ENCODE peak calls at places on chromosomes 1 and 21, in eight cellular contexts. One of them, this sample, is unnamed. For H3K27me3, the result is how much of the 10 kb centered on the place peaks cover.

GRCh38 chr1:75134656-75134938 is 409 bp downstream of the LHX8 start:
- DNase-seq in fibroblast of lung: no peak
- DNase-seq in CD8-positive, alpha-beta T cell: no peak
- DNase-seq in right lobe of liver: no peak
- DNase-seq in colonic mucosa: no peak
- DNase-seq in ovary: no peak
- DNase-seq in HL-60: no peak
- DNase-seq in neural progenitor cell: no peak
- DNase-seq in this sample: no peak

GRCh38 chr1:205436776-205437485 is 15.1 kb upstream of the LEMD1 start:
- DNase-seq in fibroblast of lung: no peak
- DNase-seq in CD8-positive, alpha-beta T cell: no peak
- DNase-seq in right lobe of liver: no peak
- DNase-seq in colonic mucosa: no peak
- DNase-seq in ovary: no peak
- DNase-seq in HL-60: no peak
- DNase-seq in neural progenitor cell: no peak
- DNase-seq in this sample: no peak

GRCh38 chr1:93979718-93980319 is 70.6 kb upstream of the GCLM start:
- DNase-seq in fibroblast of lung: peak
- DNase-seq in CD8-positive, alpha-beta T cell: no peak
- DNase-seq in right lobe of liver: no peak
- DNase-seq in colonic mucosa: peak
- DNase-seq in ovary: peak
- DNase-seq in HL-60: no peak
- DNase-seq in neural progenitor cell: no peak
- DNase-seq in this sample: peak

GRCh38 chr1:164638506-164639202 is 79.7 kb downstream of the PBX1 start:
- DNase-seq in fibroblast of lung: no peak
- DNase-seq in CD8-positive, alpha-beta T cell: no peak
- DNase-seq in right lobe of liver: no peak
- DNase-seq in colonic mucosa: no peak
- DNase-seq in ovary: no peak
- DNase-seq in HL-60: no peak
- DNase-seq in neural progenitor cell: no peak
- DNase-seq in this sample: no peak

GRCh38 chr1:160558679-160559078 is 20.6 kb downstream of the CD84 start:
- DNase-seq in fibroblast of lung: no peak
- DNase-seq in CD8-positive, alpha-beta T cell: no peak
- DNase-seq in right lobe of liver: no peak
- DNase-seq in colonic mucosa: no peak
- DNase-seq in ovary: no peak
- DNase-seq in HL-60: no peak
- DNase-seq in neural progenitor cell: no peak
- DNase-seq in this sample: no peak

GRCh38 chr1:28313710-28314510 is 14.9 kb upstream of the MED18 start:
- DNase-seq in fibroblast of lung: peak
- DNase-seq in CD8-positive, alpha-beta T cell: no peak
- DNase-seq in right lobe of liver: peak
- DNase-seq in colonic mucosa: peak
- DNase-seq in ovary: no peak
- DNase-seq in HL-60: no peak
- DNase-seq in neural progenitor cell: no peak
- DNase-seq in this sample: no peak

GRCh38 chr1:103561612-103562395 is 9.6 kb upstream of the AMY2B start:
- DNase-seq in fibroblast of lung: no peak
- DNase-seq in CD8-positive, alpha-beta T cell: no peak
- DNase-seq in right lobe of liver: no peak
- DNase-seq in colonic mucosa: no peak
- DNase-seq in ovary: no peak
- DNase-seq in HL-60: peak
- DNase-seq in neural progenitor cell: no peak
- DNase-seq in this sample: no peak

GRCh38 chr1:91026320-91026719 is 4.5 kb upstream of the ZNF644 start:
- DNase-seq in fibroblast of lung: no peak
- DNase-seq in CD8-positive, alpha-beta T cell: no peak
- DNase-seq in right lobe of liver: no peak
- DNase-seq in colonic mucosa: no peak
- DNase-seq in ovary: no peak
- DNase-seq in HL-60: no peak
- DNase-seq in neural progenitor cell: no peak
- DNase-seq in this sample: no peak

GRCh38 chr1:27356628-27357280 is 10.0 kb downstream of the MAP3K6 start:
- DNase-seq in fibroblast of lung: no peak
- DNase-seq in CD8-positive, alpha-beta T cell: peak
- DNase-seq in right lobe of liver: no peak
- DNase-seq in colonic mucosa: peak
- DNase-seq in ovary: no peak
- DNase-seq in HL-60: no peak
- DNase-seq in neural progenitor cell: peak
- DNase-seq in this sample: no peak

GRCh38 chr1:1687846-1688245 is 4.7 kb downstream of the SLC35E2B start:
- DNase-seq in fibroblast of lung: no peak
- DNase-seq in CD8-positive, alpha-beta T cell: no peak
- DNase-seq in right lobe of liver: no peak
- DNase-seq in colonic mucosa: no peak
- DNase-seq in ovary: no peak
- DNase-seq in HL-60: no peak
- DNase-seq in neural progenitor cell: no peak
- DNase-seq in this sample: no peak

GRCh38 chr1:212259693-212260480 is 25.3 kb upstream of the PPP2R5A start:
- DNase-seq in fibroblast of lung: no peak
- DNase-seq in CD8-positive, alpha-beta T cell: no peak
- DNase-seq in right lobe of liver: no peak
- DNase-seq in colonic mucosa: no peak
- DNase-seq in ovary: no peak
- DNase-seq in HL-60: no peak
- DNase-seq in neural progenitor cell: no peak
- DNase-seq in this sample: no peak

GRCh38 chr1:155079487-155080249 is 1.0 kb downstream of the EFNA3 start:
- DNase-seq in fibroblast of lung: no peak
- DNase-seq in CD8-positive, alpha-beta T cell: no peak
- DNase-seq in right lobe of liver: no peak
- DNase-seq in colonic mucosa: peak
- DNase-seq in ovary: no peak
- DNase-seq in HL-60: no peak
- DNase-seq in neural progenitor cell: peak
- DNase-seq in this sample: no peak

GRCh38 chr1:33149453-33150190 is 32.2 kb downstream of the TRIM62 start:
- DNase-seq in fibroblast of lung: no peak
- DNase-seq in CD8-positive, alpha-beta T cell: no peak
- DNase-seq in right lobe of liver: no peak
- DNase-seq in colonic mucosa: peak
- DNase-seq in ovary: no peak
- DNase-seq in HL-60: no peak
- DNase-seq in neural progenitor cell: no peak
- DNase-seq in this sample: no peak

GRCh38 chr1:192580351-192580962 is 4.9 kb downstream of the RGS1 start:
- DNase-seq in fibroblast of lung: peak
- DNase-seq in CD8-positive, alpha-beta T cell: no peak
- DNase-seq in right lobe of liver: no peak
- DNase-seq in colonic mucosa: peak
- DNase-seq in ovary: no peak
- DNase-seq in HL-60: no peak
- DNase-seq in neural progenitor cell: peak
- DNase-seq in this sample: no peak

GRCh38 chr1:45348020-45348419 is 7.8 kb upstream of the MUTYH start:
- DNase-seq in fibroblast of lung: peak
- DNase-seq in CD8-positive, alpha-beta T cell: no peak
- DNase-seq in right lobe of liver: no peak
- DNase-seq in colonic mucosa: no peak
- DNase-seq in ovary: no peak
- DNase-seq in HL-60: no peak
- DNase-seq in neural progenitor cell: no peak
- DNase-seq in this sample: no peak

GRCh38 chr1:185720633-185721272 is 13.4 kb upstream of the HMCN1 start:
- DNase-seq in fibroblast of lung: peak
- DNase-seq in CD8-positive, alpha-beta T cell: no peak
- DNase-seq in right lobe of liver: no peak
- DNase-seq in colonic mucosa: no peak
- DNase-seq in ovary: no peak
- DNase-seq in HL-60: no peak
- DNase-seq in neural progenitor cell: peak
- DNase-seq in this sample: no peak

GRCh38 chr1:2528016-2528415 is 1.6 kb upstream of the PANK4 start:
- DNase-seq in fibroblast of lung: no peak
- DNase-seq in CD8-positive, alpha-beta T cell: no peak
- DNase-seq in right lobe of liver: peak
- DNase-seq in colonic mucosa: no peak
- DNase-seq in ovary: no peak
- DNase-seq in HL-60: no peak
- DNase-seq in neural progenitor cell: no peak
- DNase-seq in this sample: no peak

GRCh38 chr1:12460911-12461621 is 156.9 kb downstream of the DHRS3 start:
- DNase-seq in fibroblast of lung: peak
- DNase-seq in CD8-positive, alpha-beta T cell: no peak
- DNase-seq in right lobe of liver: peak
- DNase-seq in colonic mucosa: no peak
- DNase-seq in ovary: peak
- DNase-seq in HL-60: no peak
- DNase-seq in neural progenitor cell: peak
- DNase-seq in this sample: no peak

GRCh38 chr21:45467221-45467779 is 62.3 kb downstream of the COL18A1 start:
- DNase-seq in fibroblast of lung: peak
- DNase-seq in CD8-positive, alpha-beta T cell: peak
- DNase-seq in right lobe of liver: peak
- DNase-seq in colonic mucosa: no peak
- DNase-seq in ovary: no peak
- DNase-seq in HL-60: no peak
- DNase-seq in neural progenitor cell: no peak
- DNase-seq in this sample: no peak

GRCh38 chr1:55823521-55824296 is 608.5 kb upstream of the USP24 start:
- DNase-seq in fibroblast of lung: peak
- DNase-seq in CD8-positive, alpha-beta T cell: no peak
- DNase-seq in right lobe of liver: no peak
- DNase-seq in colonic mucosa: no peak
- DNase-seq in ovary: no peak
- DNase-seq in HL-60: no peak
- DNase-seq in neural progenitor cell: no peak
- DNase-seq in this sample: no peak

GRCh38 chr1:68029444-68029843 is 21.0 kb downstream of the DIRAS3 start:
- DNase-seq in fibroblast of lung: no peak
- DNase-seq in CD8-positive, alpha-beta T cell: no peak
- DNase-seq in right lobe of liver: no peak
- DNase-seq in colonic mucosa: no peak
- DNase-seq in ovary: no peak
- DNase-seq in HL-60: no peak
- DNase-seq in neural progenitor cell: no peak
- DNase-seq in this sample: no peak

GRCh38 chr1:169129109-169129789 is 22.8 kb downstream of the ATP1B1 start:
- DNase-seq in fibroblast of lung: peak
- DNase-seq in CD8-positive, alpha-beta T cell: no peak
- DNase-seq in right lobe of liver: no peak
- DNase-seq in colonic mucosa: no peak
- DNase-seq in ovary: no peak
- DNase-seq in HL-60: no peak
- DNase-seq in neural progenitor cell: no peak
- DNase-seq in this sample: no peak

GRCh38 chr1:11862890-11863289 is 4.1 kb upstream of the NPPB start:
- DNase-seq in fibroblast of lung: no peak
- DNase-seq in CD8-positive, alpha-beta T cell: no peak
- DNase-seq in right lobe of liver: no peak
- DNase-seq in colonic mucosa: no peak
- DNase-seq in ovary: no peak
- DNase-seq in HL-60: no peak
- DNase-seq in neural progenitor cell: no peak
- DNase-seq in this sample: no peak

GRCh38 chr1:115237507-115237906 is 100.5 kb downstream of the NGF start:
- DNase-seq in fibroblast of lung: peak
- DNase-seq in CD8-positive, alpha-beta T cell: no peak
- DNase-seq in right lobe of liver: no peak
- DNase-seq in colonic mucosa: no peak
- DNase-seq in ovary: no peak
- DNase-seq in HL-60: no peak
- DNase-seq in neural progenitor cell: no peak
- DNase-seq in this sample: no peak
- TF ChIP-seq CTCF in fibroblast of lung: no peak
- TF ChIP-seq CTCF in CD8-positive, alpha-beta T cell: no peak
- TF ChIP-seq CTCF in right lobe of liver: no peak
- TF ChIP-seq CTCF in colonic mucosa: no peak
- TF ChIP-seq CTCF in ovary: no peak
- TF ChIP-seq CTCF in HL-60: no peak
- TF ChIP-seq CTCF in neural progenitor cell: no peak
- TF ChIP-seq CTCF in this sample: no peak

DNA sequence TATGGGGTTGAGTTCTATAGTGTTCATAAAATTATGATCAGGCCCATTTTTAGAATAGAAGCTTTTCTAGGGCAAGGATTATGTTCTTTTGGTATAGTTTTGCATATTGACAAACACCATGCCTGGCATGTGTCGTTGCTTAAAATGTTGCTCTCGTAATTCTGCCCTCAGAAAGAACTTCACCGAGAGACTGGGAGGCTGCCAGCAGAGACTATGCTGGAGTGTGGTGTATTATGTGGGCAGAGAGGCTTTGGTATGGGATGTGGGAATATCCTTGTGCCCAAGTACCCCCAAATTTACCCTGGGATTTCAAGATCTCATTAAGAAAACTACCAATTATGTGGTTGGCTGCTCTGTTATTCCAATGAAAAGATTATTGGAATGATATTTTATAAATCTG is 27.9 kb downstream of the PGM1 start:
- DNase-seq in fibroblast of lung: no peak
- DNase-seq in CD8-positive, alpha-beta T cell: no peak
- DNase-seq in right lobe of liver: no peak
- DNase-seq in colonic mucosa: no peak
- DNase-seq in ovary: no peak
- DNase-seq in HL-60: no peak
- DNase-seq in neural progenitor cell: no peak
- DNase-seq in this sample: no peak
- H3K4me3 ChIP-seq in fibroblast of lung: no peak
- H3K4me3 ChIP-seq in CD8-positive, alpha-beta T cell: no peak
- H3K4me3 ChIP-seq in right lobe of liver: no peak
- H3K4me3 ChIP-seq in colonic mucosa: no peak
- H3K4me3 ChIP-seq in ovary: no peak
- H3K4me3 ChIP-seq in HL-60: no peak
- H3K4me3 ChIP-seq in neural progenitor cell: no peak
- H3K4me3 ChIP-seq in this sample: no peak

DNA sequence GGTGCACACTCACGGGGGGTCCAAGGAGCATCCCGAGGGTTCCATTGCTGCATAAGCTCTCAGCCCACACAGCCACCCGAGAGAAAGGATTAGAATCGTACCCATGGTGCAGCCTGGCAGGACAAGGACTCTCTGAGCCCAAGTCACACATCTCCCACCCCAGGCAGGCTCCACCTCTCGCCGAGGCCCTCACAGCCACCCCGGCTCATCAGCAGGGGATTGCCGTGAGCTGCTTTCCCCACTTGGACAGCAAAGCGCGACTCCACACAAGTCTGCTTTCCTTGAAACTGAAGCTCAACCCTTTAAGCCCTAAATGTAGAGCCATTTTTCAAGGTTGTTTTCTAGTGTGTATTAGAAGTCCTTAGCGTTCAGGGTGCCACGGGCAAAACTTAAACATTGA is 306.4 kb upstream of the VAMP3 start:
- DNase-seq in fibroblast of lung: no peak
- DNase-seq in CD8-positive, alpha-beta T cell: no peak
- DNase-seq in right lobe of liver: no peak
- DNase-seq in colonic mucosa: no peak
- DNase-seq in ovary: no peak
- DNase-seq in HL-60: no peak
- DNase-seq in neural progenitor cell: no peak
- DNase-seq in this sample: no peak
- H3K27me3 ChIP-seq in fibroblast of lung: under half
- H3K27me3 ChIP-seq in CD8-positive, alpha-beta T cell: under half
- H3K27me3 ChIP-seq in right lobe of liver: under half
- H3K27me3 ChIP-seq in colonic mucosa: under half
- H3K27me3 ChIP-seq in ovary: under half
- H3K27me3 ChIP-seq in HL-60: under half
- H3K27me3 ChIP-seq in neural progenitor cell: under half
- H3K27me3 ChIP-seq in this sample: under half

GRCh38 chr1:153192697-153193096 is 10.5 kb upstream of the LELP1 start:
- DNase-seq in fibroblast of lung: no peak
- DNase-seq in CD8-positive, alpha-beta T cell: no peak
- DNase-seq in right lobe of liver: no peak
- DNase-seq in colonic mucosa: no peak
- DNase-seq in ovary: no peak
- DNase-seq in HL-60: no peak
- DNase-seq in neural progenitor cell: peak
- DNase-seq in this sample: no peak
- TF ChIP-seq CTCF in fibroblast of lung: no peak
- TF ChIP-seq CTCF in CD8-positive, alpha-beta T cell: no peak
- TF ChIP-seq CTCF in right lobe of liver: peak
- TF ChIP-seq CTCF in colonic mucosa: no peak
- TF ChIP-seq CTCF in ovary: no peak
- TF ChIP-seq CTCF in HL-60: no peak
- TF ChIP-seq CTCF in neural progenitor cell: peak
- TF ChIP-seq CTCF in this sample: no peak